ENCODE peak calls at places on chromosomes 5 and 9, in six cellular contexts. N is Panc1, X is neural crest cell, P is GM06990, L is cardiac fibroblast, B is choroid plexus epithelial cell. Y is an unnamed sample.
A peak's percentile ranks its signal among the peaks of the same experiment; 100 is the strongest.

GRCh38 chr5:82405618-82406199 is 127.6 kb upstream of the RPS23 start:
- DNase-seq in N (no peak), X (no peak), P (no peak), L (peak; percentile 97), B (peak; percentile 99), Y (no peak)

GRCh38 chr9:4301302-4301701 is 1.4 kb upstream of the GLIS3 start:
- DNase-seq in N (no peak), X (no peak), P (no peak), L (peak; percentile 74), B (peak; percentile 69), Y (no peak)

GRCh38 chr9:95552814-95553546 is 36.2 kb upstream of the PTCH1 start:
- DNase-seq in N (no peak), X (no peak), P (no peak), L (peak; percentile 63), B (peak; percentile 24), Y (no peak)

GRCh38 chr5:16726538-16726946 is 109.7 kb upstream of the RETREG1 start:
- DNase-seq in N (no peak), X (no peak), P (no peak), L (peak; percentile 44), B (peak; percentile 7), Y (no peak)

GRCh38 chr9:127796225-127796813 is 6.4 kb upstream of the FPGS start:
- DNase-seq in N (no peak), X (no peak), P (no peak), L (peak; percentile 35), B (no peak), Y (no peak)

GRCh38 chr5:65506961-65507360 is 25.2 kb upstream of the ADAMTS6 start:
- DNase-seq in N (no peak), X (no peak), P (no peak), L (peak; percentile 68), B (peak; percentile 50), Y (no peak)

GRCh38 chr5:178323961-178324360 is 91.4 kb upstream of the PHYKPL start:
- DNase-seq in N (no peak), X (no peak), P (no peak), L (no peak), B (no peak), Y (no peak)

GRCh38 chr5:137217599-137218200 is 281.4 kb downstream of the SPOCK1 start:
- DNase-seq in N (no peak), X (no peak), P (no peak), L (peak; percentile 16), B (no peak), Y (no peak)

GRCh38 chr5:173884402-173885053 is 3.6 kb upstream of the CPEB4 start:
- DNase-seq in N (no peak), X (no peak), P (peak; percentile 61), L (no peak), B (no peak), Y (no peak)

GRCh38 chr5:68924490-68925145 is 169.2 kb upstream of the SLC30A5 start:
- DNase-seq in N (no peak), X (no peak), P (no peak), L (peak; percentile 84), B (peak; percentile 77), Y (no peak)

GRCh38 chr5:10632110-10632903 is 68.4 kb downstream of the ANKRD33B start:
- DNase-seq in N (no peak), X (no peak), P (peak; percentile 96), L (no peak), B (peak; percentile 53), Y (no peak)

GRCh38 chr9:133708770-133709611 is 29.2 kb downstream of the SARDH start:
- DNase-seq in N (no peak), X (no peak), P (peak; percentile 41), L (no peak), B (no peak), Y (no peak)

GRCh38 chr5:133896873-133897272 is 71.6 kb downstream of the C5orf15 start:
- DNase-seq in N (no peak), X (no peak), P (no peak), L (no peak), B (no peak), Y (peak; percentile 8)

GRCh38 chr5:458547-459353 is 15.8 kb downstream of the EXOC3 start:
- DNase-seq in N (no peak), X (no peak), P (peak; percentile 66), L (peak; percentile 28), B (peak; percentile 51), Y (no peak)

GRCh38 chr9:134661791-134662142 is 20.2 kb downstream of the COL5A1 start:
- DNase-seq in N (no peak), X (no peak), P (no peak), L (no peak), B (no peak), Y (no peak)

GRCh38 chr5:93359296-93359957 is 221.6 kb downstream of the NR2F1-AS1 start:
- DNase-seq in N (no peak), X (no peak), P (no peak), L (peak; percentile 98), B (peak; percentile 96), Y (no peak)

GRCh38 chr9:123568691-123569342 is 212.8 kb downstream of the CRB2 start:
- DNase-seq in N (no peak), X (no peak), P (no peak), L (peak; percentile 67), B (peak; percentile 59), Y (no peak)

GRCh38 chr9:101601904-101602765 is 7.4 kb upstream of the PPP3R2 start:
- DNase-seq in N (no peak), X (peak; percentile 18), P (no peak), L (peak; percentile 60), B (peak; percentile 70), Y (peak; percentile 27)

GRCh38 chr5:67089200-67089725 is 107.3 kb downstream of the CD180 start:
- DNase-seq in N (no peak), X (no peak), P (no peak), L (peak; percentile 13), B (peak; percentile 74), Y (no peak)

GRCh38 chr5:93421987-93422391 is 159.0 kb downstream of the NR2F1-AS1 start:
- DNase-seq in N (no peak), X (no peak), P (no peak), L (no peak), B (no peak), Y (no peak)

GRCh38 chr5:146060221-146060585 is 45.2 kb downstream of the PLAC8L1 start:
- DNase-seq in N (no peak), X (no peak), P (no peak), L (no peak), B (no peak), Y (no peak)

GRCh38 chr5:131460867-131461572 is 174.0 kb downstream of the RAPGEF6 start:
- DNase-seq in N (no peak), X (no peak), P (no peak), L (peak; percentile 15), B (peak; percentile 45), Y (no peak)

GRCh38 chr5:143850050-143850713 is 38.2 kb downstream of the HMHB1 start:
- DNase-seq in N (no peak), X (no peak), P (no peak), L (no peak), B (no peak), Y (no peak)

GRCh38 chr9:89878687-89879086 is 273.9 kb downstream of the GADD45G start:
- DNase-seq in N (no peak), X (no peak), P (no peak), L (no peak), B (no peak), Y (no peak)

GRCh38 chr9:127336708-127337352 is 60.1 kb upstream of the SLC2A8 start:
- DNase-seq in N (peak; percentile 76), X (no peak), P (no peak), L (peak; percentile 96), B (peak; percentile 96), Y (no peak)

GRCh38 chr5:79133657-79134451 is 22.2 kb downstream of the BHMT start:
- DNase-seq in N (peak; percentile 78), X (peak; percentile 76), P (no peak), L (peak; percentile 85), B (peak; percentile 90), Y (no peak)

GRCh38 chr5:79135790-79136553 is 24.4 kb downstream of the BHMT start:
- DNase-seq in N (no peak), X (no peak), P (no peak), L (no peak), B (no peak), Y (no peak)

GRCh38 chr5:79130781-79131180 is 19.2 kb downstream of the BHMT start:
- DNase-seq in N (no peak), X (no peak), P (no peak), L (no peak), B (no peak), Y (no peak)

GRCh38 chr5:79136618-79137017 is 25.0 kb downstream of the BHMT start:
- DNase-seq in N (no peak), X (no peak), P (no peak), L (no peak), B (no peak), Y (no peak)

DNA sequence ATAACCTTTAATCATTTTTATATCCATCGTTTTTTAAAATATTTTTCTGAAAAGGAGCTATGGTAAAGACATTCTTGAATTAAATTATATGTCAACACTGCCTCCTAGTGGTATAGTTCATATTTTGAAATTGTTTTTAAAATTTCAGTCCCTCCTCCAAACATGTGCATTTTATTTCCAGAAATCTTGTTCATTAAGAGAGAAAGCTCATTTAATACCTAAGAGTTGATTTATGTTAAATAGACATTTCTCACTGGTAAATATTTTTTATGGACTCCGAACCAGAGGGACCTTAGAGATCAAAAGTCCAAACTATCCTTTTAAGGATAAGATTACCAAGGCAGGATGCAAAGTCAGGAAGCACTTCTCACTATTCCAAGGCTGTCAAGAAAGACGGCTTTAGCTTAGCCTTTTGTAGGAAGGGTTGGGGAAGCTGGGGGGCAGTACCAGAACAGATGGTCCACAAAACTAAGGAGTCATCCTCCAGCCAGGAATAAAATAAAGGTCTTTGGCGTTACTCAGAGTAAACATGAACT is 21.6 kb downstream of the BHMT start:
- DNase-seq in N (peak; percentile 28), X (no peak), P (no peak), L (peak; percentile 71), B (peak; percentile 74), Y (no peak)
- TF ChIP-seq CTCF in N (no peak), X (peak; percentile 67), P (no peak), L (no peak), B (no peak), Y (peak; percentile 55)

GRCh38 chr5:64384761-64385160 is 121.1 kb upstream of the RGS7BP start:
- DNase-seq in N (no peak), X (peak; percentile 10), P (no peak), L (peak; percentile 16), B (peak; percentile 67), Y (no peak)
- TF ChIP-seq CTCF in N (peak; percentile 17), X (peak; percentile 59), P (peak; percentile 51), L (peak; percentile 39), B (peak; percentile 69), Y (no peak)

DNA sequence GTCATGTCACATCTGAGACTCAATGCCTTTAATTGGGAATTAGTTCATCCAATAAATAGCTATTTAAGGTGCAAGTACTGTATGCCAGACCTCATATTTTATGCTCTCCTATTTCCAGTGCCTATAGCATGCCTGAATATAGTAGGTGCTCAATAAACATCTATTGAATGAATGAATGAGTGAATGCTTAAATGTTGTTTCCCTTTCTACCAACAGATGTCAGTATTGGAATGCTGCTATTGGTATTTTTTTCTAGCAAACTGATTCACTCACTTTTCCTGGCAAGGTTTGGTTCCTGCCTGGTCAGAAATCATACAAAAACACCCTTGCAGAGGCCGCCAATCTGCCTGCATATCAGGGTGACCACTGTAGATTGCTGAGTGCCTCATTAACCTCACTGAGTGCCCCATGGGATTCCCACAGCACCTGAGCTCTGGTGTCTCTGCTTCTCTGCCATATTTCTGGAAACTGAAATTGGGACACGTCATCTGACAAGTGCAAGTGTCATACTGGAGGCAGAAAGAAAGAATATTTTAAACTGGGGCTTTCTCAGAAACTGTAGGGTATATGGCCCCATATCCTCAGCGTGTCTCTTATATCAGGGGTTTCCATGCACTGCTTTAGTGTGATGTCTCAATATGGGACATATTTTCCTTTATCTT is 359.7 kb downstream of the TRIM32 start:
- DNase-seq in N (no peak), X (no peak), P (peak; percentile 40), L (no peak), B (peak; percentile 13), Y (no peak)
- TF ChIP-seq CTCF in N (peak; percentile 26), X (peak; percentile 44), P (peak; percentile 41), L (peak; percentile 11), B (peak; percentile 43), Y (peak; percentile 28)

GRCh38 chr5:154397652-154398406 is 48.0 kb upstream of the SAP30L start:
- DNase-seq in N (no peak), X (no peak), P (no peak), L (no peak), B (no peak), Y (no peak)
- TF ChIP-seq CTCF in N (no peak), X (no peak), P (no peak), L (no peak), B (no peak), Y (no peak)

Y was measured in D721Med.